ENCODE peak calls at places on chromosomes 13 and 19, in six cellular contexts. One of them, this sample, is unnamed.

GRCh38 chr13:113936566-113936965 is 37.3 kb downstream of the C13orf46 start:
- DNase-seq in astrocyte of the spinal cord: no peak
- DNase-seq in skeletal muscle cell: no peak
- DNase-seq in heart left ventricle: no peak
- DNase-seq in fibroblast of lung: no peak
- DNase-seq in effector memory CD4-positive, alpha-beta T cell: no peak
- DNase-seq in this sample: no peak

GRCh38 chr13:30865131-30866009 is 40.7 kb upstream of the MEDAG start:
- DNase-seq in effector memory CD4-positive, alpha-beta T cell: no peak
- DNase-seq in fibroblast of lung: peak
- DNase-seq in astrocyte of the spinal cord: peak
- DNase-seq in heart left ventricle: peak
- DNase-seq in skeletal muscle cell: peak
- DNase-seq in this sample: peak

GRCh38 chr13:48232420-48233096 is 448 bp upstream of the ITM2B start:
- DNase-seq in astrocyte of the spinal cord: peak
- DNase-seq in effector memory CD4-positive, alpha-beta T cell: no peak
- DNase-seq in heart left ventricle: no peak
- DNase-seq in skeletal muscle cell: no peak
- DNase-seq in fibroblast of lung: no peak
- DNase-seq in this sample: no peak

GRCh38 chr13:111005808-111006494 is 91.1 kb upstream of the ANKRD10 start:
- DNase-seq in heart left ventricle: peak
- DNase-seq in skeletal muscle cell: peak
- DNase-seq in astrocyte of the spinal cord: peak
- DNase-seq in fibroblast of lung: peak
- DNase-seq in effector memory CD4-positive, alpha-beta T cell: no peak
- DNase-seq in this sample: peak

GRCh38 chr19:5292843-5293606 is 47.6 kb downstream of the PTPRS start:
- DNase-seq in fibroblast of lung: peak
- DNase-seq in astrocyte of the spinal cord: peak
- DNase-seq in skeletal muscle cell: no peak
- DNase-seq in effector memory CD4-positive, alpha-beta T cell: no peak
- DNase-seq in heart left ventricle: peak
- DNase-seq in this sample: peak

GRCh38 chr19:38388310-38389100 is at the start of gene SPRED3:
- DNase-seq in heart left ventricle: no peak
- DNase-seq in effector memory CD4-positive, alpha-beta T cell: no peak
- DNase-seq in astrocyte of the spinal cord: no peak
- DNase-seq in skeletal muscle cell: no peak
- DNase-seq in fibroblast of lung: peak
- DNase-seq in this sample: peak

GRCh38 chr19:32902448-32902847 is 32.9 kb upstream of the SLC7A9 start:
- DNase-seq in astrocyte of the spinal cord: no peak
- DNase-seq in heart left ventricle: no peak
- DNase-seq in skeletal muscle cell: no peak
- DNase-seq in fibroblast of lung: no peak
- DNase-seq in effector memory CD4-positive, alpha-beta T cell: no peak
- DNase-seq in this sample: no peak

GRCh38 chr13:31697290-31697689 is 42.0 kb upstream of the RXFP2 start:
- DNase-seq in skeletal muscle cell: no peak
- DNase-seq in astrocyte of the spinal cord: no peak
- DNase-seq in fibroblast of lung: no peak
- DNase-seq in effector memory CD4-positive, alpha-beta T cell: no peak
- DNase-seq in heart left ventricle: no peak
- DNase-seq in this sample: peak

GRCh38 chr19:5578094-5578846 is 10.5 kb upstream of the TINCR start:
- DNase-seq in fibroblast of lung: peak
- DNase-seq in skeletal muscle cell: no peak
- DNase-seq in heart left ventricle: peak
- DNase-seq in astrocyte of the spinal cord: no peak
- DNase-seq in effector memory CD4-positive, alpha-beta T cell: peak
- DNase-seq in this sample: peak

GRCh38 chr19:18021121-18021755 is 13.3 kb downstream of the ARRDC2 start:
- DNase-seq in effector memory CD4-positive, alpha-beta T cell: peak
- DNase-seq in heart left ventricle: peak
- DNase-seq in fibroblast of lung: peak
- DNase-seq in skeletal muscle cell: peak
- DNase-seq in astrocyte of the spinal cord: peak
- DNase-seq in this sample: peak

GRCh38 chr19:10760268-10760944 is 42.5 kb downstream of the DNM2 start:
- DNase-seq in heart left ventricle: no peak
- DNase-seq in fibroblast of lung: no peak
- DNase-seq in skeletal muscle cell: no peak
- DNase-seq in effector memory CD4-positive, alpha-beta T cell: peak
- DNase-seq in astrocyte of the spinal cord: peak
- DNase-seq in this sample: no peak

GRCh38 chr19:23787106-23787505 is 28.4 kb upstream of the ZNF681 start:
- DNase-seq in fibroblast of lung: peak
- DNase-seq in heart left ventricle: no peak
- DNase-seq in skeletal muscle cell: no peak
- DNase-seq in effector memory CD4-positive, alpha-beta T cell: no peak
- DNase-seq in astrocyte of the spinal cord: no peak
- DNase-seq in this sample: peak

GRCh38 chr13:114200673-114201005 is 21.6 kb downstream of the CFAP97D2 start:
- DNase-seq in fibroblast of lung: peak
- DNase-seq in heart left ventricle: no peak
- DNase-seq in astrocyte of the spinal cord: peak
- DNase-seq in skeletal muscle cell: no peak
- DNase-seq in effector memory CD4-positive, alpha-beta T cell: no peak
- DNase-seq in this sample: peak

GRCh38 chr13:40109324-40109958 is 454.0 kb downstream of the COG6 start:
- DNase-seq in skeletal muscle cell: peak
- DNase-seq in effector memory CD4-positive, alpha-beta T cell: no peak
- DNase-seq in fibroblast of lung: peak
- DNase-seq in astrocyte of the spinal cord: peak
- DNase-seq in heart left ventricle: no peak
- DNase-seq in this sample: peak

GRCh38 chr13:83162493-83162892 is 719.8 kb downstream of the SLITRK1 start:
- DNase-seq in astrocyte of the spinal cord: no peak
- DNase-seq in fibroblast of lung: peak
- DNase-seq in effector memory CD4-positive, alpha-beta T cell: no peak
- DNase-seq in heart left ventricle: no peak
- DNase-seq in skeletal muscle cell: no peak
- DNase-seq in this sample: peak

GRCh38 chr13:19161308-19161707 is 20.3 kb downstream of the TUBA3C start:
- DNase-seq in effector memory CD4-positive, alpha-beta T cell: no peak
- DNase-seq in astrocyte of the spinal cord: no peak
- DNase-seq in heart left ventricle: no peak
- DNase-seq in skeletal muscle cell: no peak
- DNase-seq in fibroblast of lung: no peak
- DNase-seq in this sample: no peak

GRCh38 chr13:46606915-46607413 is 54.0 kb downstream of the LRCH1 start:
- DNase-seq in skeletal muscle cell: no peak
- DNase-seq in effector memory CD4-positive, alpha-beta T cell: no peak
- DNase-seq in heart left ventricle: no peak
- DNase-seq in fibroblast of lung: no peak
- DNase-seq in astrocyte of the spinal cord: no peak
- DNase-seq in this sample: no peak

GRCh38 chr19:18194554-18195238 is 1.7 kb downstream of the MPV17L2 start:
- DNase-seq in heart left ventricle: no peak
- DNase-seq in effector memory CD4-positive, alpha-beta T cell: no peak
- DNase-seq in skeletal muscle cell: no peak
- DNase-seq in fibroblast of lung: peak
- DNase-seq in astrocyte of the spinal cord: peak
- DNase-seq in this sample: peak

GRCh38 chr13:31803327-31803726 is 64.0 kb downstream of the RXFP2 start:
- DNase-seq in astrocyte of the spinal cord: no peak
- DNase-seq in fibroblast of lung: no peak
- DNase-seq in skeletal muscle cell: no peak
- DNase-seq in effector memory CD4-positive, alpha-beta T cell: no peak
- DNase-seq in heart left ventricle: no peak
- DNase-seq in this sample: no peak

GRCh38 chr19:30069535-30070197 is 127.6 kb downstream of the URI1 start:
- DNase-seq in astrocyte of the spinal cord: no peak
- DNase-seq in heart left ventricle: no peak
- DNase-seq in fibroblast of lung: no peak
- DNase-seq in effector memory CD4-positive, alpha-beta T cell: no peak
- DNase-seq in skeletal muscle cell: no peak
- DNase-seq in this sample: no peak

GRCh38 chr13:32538234-32538620 is 368 bp downstream of the N4BP2L2 start:
- DNase-seq in astrocyte of the spinal cord: no peak
- DNase-seq in effector memory CD4-positive, alpha-beta T cell: peak
- DNase-seq in heart left ventricle: peak
- DNase-seq in skeletal muscle cell: peak
- DNase-seq in fibroblast of lung: peak
- DNase-seq in this sample: peak

GRCh38 chr13:51818276-51818675 is 14.3 kb upstream of the DHRS12 start:
- DNase-seq in effector memory CD4-positive, alpha-beta T cell: no peak
- DNase-seq in heart left ventricle: peak
- DNase-seq in skeletal muscle cell: no peak
- DNase-seq in astrocyte of the spinal cord: no peak
- DNase-seq in fibroblast of lung: no peak
- DNase-seq in this sample: no peak

GRCh38 chr19:16627194-16627927 is 643 bp downstream of the MED26 start:
- DNase-seq in astrocyte of the spinal cord: no peak
- DNase-seq in skeletal muscle cell: no peak
- DNase-seq in effector memory CD4-positive, alpha-beta T cell: no peak
- DNase-seq in fibroblast of lung: peak
- DNase-seq in heart left ventricle: no peak
- DNase-seq in this sample: peak

GRCh38 chr19:6738726-6739389 is 622 bp upstream of the TRIP10 start:
- DNase-seq in skeletal muscle cell: no peak
- DNase-seq in fibroblast of lung: no peak
- DNase-seq in astrocyte of the spinal cord: no peak
- DNase-seq in effector memory CD4-positive, alpha-beta T cell: no peak
- DNase-seq in heart left ventricle: peak
- DNase-seq in this sample: no peak

GRCh38 chr19:57927587-57927986 is 7.6 kb downstream of the ZNF418 start:
- DNase-seq in skeletal muscle cell: no peak
- DNase-seq in fibroblast of lung: no peak
- DNase-seq in astrocyte of the spinal cord: no peak
- DNase-seq in effector memory CD4-positive, alpha-beta T cell: no peak
- DNase-seq in heart left ventricle: no peak
- DNase-seq in this sample: no peak

GRCh38 chr19:48962029-48962848 is 2.9 kb upstream of the FTL start:
- DNase-seq in skeletal muscle cell: no peak
- DNase-seq in effector memory CD4-positive, alpha-beta T cell: no peak
- DNase-seq in astrocyte of the spinal cord: no peak
- DNase-seq in heart left ventricle: peak
- DNase-seq in fibroblast of lung: peak
- DNase-seq in this sample: peak
- H3K4me3 ChIP-seq in skeletal muscle cell: no peak
- H3K4me3 ChIP-seq in effector memory CD4-positive, alpha-beta T cell: no peak
- H3K4me3 ChIP-seq in astrocyte of the spinal cord: no peak
- H3K4me3 ChIP-seq in heart left ventricle: peak
- H3K4me3 ChIP-seq in fibroblast of lung: no peak
- H3K4me3 ChIP-seq in this sample: no peak

DNA sequence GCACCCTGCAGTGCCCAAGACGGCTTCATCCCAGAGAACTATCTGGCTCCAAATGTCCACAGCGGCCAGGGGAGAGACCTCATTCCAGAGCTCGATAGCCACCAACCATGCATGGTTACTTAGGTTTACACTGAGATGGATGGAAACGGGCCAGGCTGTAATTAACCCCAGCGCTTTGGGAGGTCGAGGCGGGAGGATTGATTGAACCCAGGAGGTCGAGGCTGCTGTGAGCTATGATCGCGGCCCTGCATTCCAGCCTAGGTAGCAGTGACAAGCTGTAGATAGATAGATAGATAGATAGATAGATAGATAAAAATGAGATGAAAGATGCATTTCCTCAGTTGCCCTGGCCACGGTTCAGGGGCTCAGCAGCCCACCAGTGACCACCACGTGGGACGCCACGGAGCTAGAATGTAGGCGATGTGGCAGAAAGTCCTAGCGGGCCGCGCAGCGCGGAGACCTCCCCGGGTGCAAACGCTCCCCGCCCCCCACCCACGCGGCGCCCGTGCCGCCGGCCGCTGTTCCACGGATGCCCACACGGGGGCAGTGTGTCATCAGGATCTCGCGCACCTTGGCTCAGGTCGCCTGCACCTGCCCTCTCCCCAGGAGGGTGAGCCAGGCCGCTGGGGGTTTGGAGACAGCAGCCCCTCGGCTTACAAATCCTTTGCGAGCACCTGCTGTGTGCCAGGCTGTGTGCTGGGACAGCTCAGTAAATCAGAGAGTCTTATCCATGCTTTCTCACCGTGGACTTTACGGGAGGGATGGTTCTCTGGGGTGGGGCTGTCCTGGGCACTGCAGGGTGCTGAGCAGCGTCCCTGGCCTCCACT is 13.5 kb upstream of the TLE5 start:
- DNase-seq in effector memory CD4-positive, alpha-beta T cell: peak
- DNase-seq in heart left ventricle: no peak
- DNase-seq in astrocyte of the spinal cord: no peak
- DNase-seq in skeletal muscle cell: no peak
- DNase-seq in fibroblast of lung: no peak
- DNase-seq in this sample: no peak
- H3K4me3 ChIP-seq in effector memory CD4-positive, alpha-beta T cell: no peak
- H3K4me3 ChIP-seq in heart left ventricle: no peak
- H3K4me3 ChIP-seq in astrocyte of the spinal cord: no peak
- H3K4me3 ChIP-seq in skeletal muscle cell: no peak
- H3K4me3 ChIP-seq in fibroblast of lung: peak
- H3K4me3 ChIP-seq in this sample: peak

GRCh38 chr19:2888739-2889224 is 11.9 kb upstream of the ZNF57 start:
- DNase-seq in effector memory CD4-positive, alpha-beta T cell: peak
- DNase-seq in skeletal muscle cell: no peak
- DNase-seq in heart left ventricle: peak
- DNase-seq in fibroblast of lung: no peak
- DNase-seq in astrocyte of the spinal cord: no peak
- DNase-seq in this sample: no peak

GRCh38 chr19:2885736-2886135 is 15.0 kb upstream of the ZNF57 start:
- DNase-seq in heart left ventricle: no peak
- DNase-seq in skeletal muscle cell: no peak
- DNase-seq in effector memory CD4-positive, alpha-beta T cell: no peak
- DNase-seq in astrocyte of the spinal cord: no peak
- DNase-seq in fibroblast of lung: no peak
- DNase-seq in this sample: no peak

GRCh38 chr19:2883686-2884439 is 16.7 kb downstream of the ZNF556 start:
- DNase-seq in effector memory CD4-positive, alpha-beta T cell: no peak
- DNase-seq in astrocyte of the spinal cord: no peak
- DNase-seq in heart left ventricle: no peak
- DNase-seq in fibroblast of lung: no peak
- DNase-seq in skeletal muscle cell: no peak
- DNase-seq in this sample: no peak

DNA sequence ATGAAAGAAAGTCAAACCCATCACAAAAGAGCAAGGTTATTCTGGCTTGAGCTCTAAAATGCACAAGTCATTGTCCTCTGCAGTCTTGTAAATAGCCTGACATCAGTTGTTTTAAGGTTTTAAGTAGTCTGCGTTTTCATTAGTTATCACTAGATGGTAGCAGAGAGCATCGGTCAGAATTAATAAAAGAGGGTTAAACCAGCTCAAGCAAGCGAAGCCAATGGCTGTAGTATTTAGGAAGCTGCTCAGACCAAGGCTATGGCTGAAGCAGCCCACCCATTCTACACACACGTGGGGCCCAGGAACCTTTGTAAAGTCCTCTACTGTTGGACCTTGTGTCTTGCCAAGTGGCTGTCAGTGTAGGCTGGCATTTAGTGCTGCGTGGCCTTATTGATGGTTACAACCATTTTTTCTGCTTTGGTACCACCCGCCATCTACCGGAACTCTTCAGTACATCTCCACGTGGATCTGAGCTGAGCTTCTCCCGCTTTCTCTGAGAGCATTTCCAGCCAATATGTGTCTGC is 13.3 kb upstream of the ZNF57 start:
- DNase-seq in effector memory CD4-positive, alpha-beta T cell: no peak
- DNase-seq in fibroblast of lung: peak
- DNase-seq in astrocyte of the spinal cord: peak
- DNase-seq in skeletal muscle cell: no peak
- DNase-seq in heart left ventricle: no peak
- DNase-seq in this sample: peak
- H3K4me3 ChIP-seq in effector memory CD4-positive, alpha-beta T cell: no peak
- H3K4me3 ChIP-seq in fibroblast of lung: no peak
- H3K4me3 ChIP-seq in astrocyte of the spinal cord: no peak
- H3K4me3 ChIP-seq in skeletal muscle cell: no peak
- H3K4me3 ChIP-seq in heart left ventricle: no peak
- H3K4me3 ChIP-seq in this sample: no peak

GRCh38 chr13:99974296-99974938 is 2.9 kb upstream of the ZIC5 start:
- DNase-seq in heart left ventricle: no peak
- DNase-seq in skeletal muscle cell: no peak
- DNase-seq in fibroblast of lung: no peak
- DNase-seq in effector memory CD4-positive, alpha-beta T cell: no peak
- DNase-seq in astrocyte of the spinal cord: no peak
- DNase-seq in this sample: no peak
- H3K4me3 ChIP-seq in heart left ventricle: no peak
- H3K4me3 ChIP-seq in skeletal muscle cell: no peak
- H3K4me3 ChIP-seq in fibroblast of lung: no peak
- H3K4me3 ChIP-seq in effector memory CD4-positive, alpha-beta T cell: no peak
- H3K4me3 ChIP-seq in astrocyte of the spinal cord: no peak
- H3K4me3 ChIP-seq in this sample: no peak